ENCODE peak calls at places on chromosomes 1 and 21, in five cellular contexts. J, W, F, D and T are unnamed samples.

GRCh38 chr1:7109901-7110300 is 324.6 kb downstream of the CAMTA1 start:
- DNase-seq in J (no peak), W (no peak), F (no peak), D (no peak), T (no peak)

GRCh38 chr1:183905497-183905896 is 100.6 kb downstream of the RGL1 start:
- DNase-seq in J (no peak), W (no peak), F (no peak), D (no peak), T (no peak)

GRCh38 chr1:156711011-156711817 is 5.8 kb upstream of the CRABP2 start:
- DNase-seq in J (no peak), W (no peak), F (no peak), D (no peak), T (no peak)

GRCh38 chr1:207362962-207363858 is 41.7 kb downstream of the CD55 start:
- DNase-seq in J (no peak), W (no peak), F (no peak), D (peak), T (no peak)

GRCh38 chr1:172820759-172821158 is 161.9 kb downstream of the FASLG start:
- DNase-seq in J (no peak), W (no peak), F (no peak), D (peak), T (no peak)

GRCh38 chr1:94540440-94541174 is 952 bp downstream of the F3 start:
- DNase-seq in J (no peak), W (no peak), F (no peak), D (no peak), T (no peak)

GRCh38 chr21:28793043-28793442 is 199.6 kb downstream of the LTN1 start:
- DNase-seq in J (no peak), W (no peak), F (no peak), D (peak), T (no peak)

GRCh38 chr1:13714851-13715250 is 14.9 kb downstream of the PRDM2 start:
- DNase-seq in J (no peak), W (no peak), F (no peak), D (no peak), T (no peak)

GRCh38 chr1:184017226-184017787 is 20.2 kb downstream of the COLGALT2 start:
- DNase-seq in J (no peak), W (no peak), F (no peak), D (no peak), T (no peak)

GRCh38 chr1:7224644-7225043 is 439.4 kb downstream of the CAMTA1 start:
- DNase-seq in J (no peak), W (no peak), F (no peak), D (no peak), T (no peak)

GRCh38 chr1:16009030-16009460 is 5.0 kb downstream of the SRARP start:
- DNase-seq in J (no peak), W (peak), F (peak), D (peak), T (peak)

GRCh38 chr1:58621375-58621774 is 44.3 kb upstream of the TACSTD2 start:
- DNase-seq in J (no peak), W (no peak), F (no peak), D (no peak), T (no peak)

GRCh38 chr1:229079196-229079595 is 191.7 kb upstream of the RAB4A start:
- DNase-seq in J (no peak), W (no peak), F (no peak), D (no peak), T (no peak)

GRCh38 chr1:187691439-187691838 is 862.7 kb downstream of the PLA2G4A start:
- DNase-seq in J (no peak), W (no peak), F (no peak), D (peak), T (no peak)

GRCh38 chr1:204503122-204503912 is 8.7 kb upstream of the PIK3C2B start:
- DNase-seq in J (no peak), W (no peak), F (no peak), D (peak), T (no peak)

GRCh38 chr1:197076585-197076984 is 9.5 kb upstream of the F13B start:
- DNase-seq in J (no peak), W (no peak), F (no peak), D (no peak), T (no peak)

GRCh38 chr1:184442260-184442659 is 55.4 kb downstream of the C1orf21 start:
- DNase-seq in J (no peak), W (no peak), F (no peak), D (no peak), T (no peak)

GRCh38 chr1:239432255-239432654 is 45.9 kb downstream of the CHRM3 start:
- DNase-seq in J (no peak), W (no peak), F (no peak), D (no peak), T (no peak)

GRCh38 chr1:234589854-234590620 is 19.9 kb downstream of the IRF2BP2 start:
- DNase-seq in J (no peak), W (no peak), F (peak), D (no peak), T (no peak)

GRCh38 chr1:224894915-224895314 is 34.6 kb upstream of the DNAH14 start:
- DNase-seq in J (no peak), W (no peak), F (no peak), D (peak), T (no peak)

GRCh38 chr1:203891950-203892349 is 30.6 kb downstream of the SNRPE start:
- DNase-seq in J (no peak), W (no peak), F (no peak), D (no peak), T (no peak)

GRCh38 chr1:53736290-53736689 is 2.7 kb downstream of the GLIS1 start:
- DNase-seq in J (no peak), W (no peak), F (no peak), D (peak), T (no peak)

GRCh38 chr1:37859507-37860345 is at the start of gene MTF1:
- DNase-seq in J (peak), W (peak), F (peak), D (peak), T (peak)

GRCh38 chr1:11227106-11228077 is 35.0 kb downstream of the MTOR start:
- DNase-seq in J (peak), W (no peak), F (no peak), D (no peak), T (no peak)

GRCh38 chr1:65596768-65597167 is 176.3 kb downstream of the LEPR start:
- DNase-seq in J (no peak), W (no peak), F (no peak), D (no peak), T (no peak)

GRCh38 chr1:101820080-101820479 is 176.6 kb downstream of the OLFM3 start:
- DNase-seq in J (no peak), W (no peak), F (no peak), D (peak), T (no peak)

GRCh38 chr1:180773210-180773865 is 139.4 kb upstream of the KIAA1614 start:
- DNase-seq in J (no peak), W (no peak), F (no peak), D (peak), T (no peak)

GRCh38 chr1:214214851-214215250 is 66.1 kb upstream of the SMYD2 start:
- DNase-seq in J (no peak), W (no peak), F (no peak), D (no peak), T (no peak)

GRCh38 chr1:115251340-115251748 is 86.7 kb downstream of the NGF start:
- DNase-seq in J (no peak), W (no peak), F (no peak), D (peak), T (no peak)

GRCh38 chr1:64944913-64945312 is 21.4 kb downstream of the JAK1 start:
- DNase-seq in J (no peak), W (no peak), F (no peak), D (no peak), T (no peak)

GRCh38 chr21:20292280-20292679 is 705.9 kb upstream of the NCAM2 start:
- DNase-seq in J (no peak), W (no peak), F (no peak), D (no peak), T (no peak)

GRCh38 chr1:101235696-101236545 is 898 bp upstream of the S1PR1 start:
- DNase-seq in J (peak), W (peak), F (peak), D (peak), T (peak)

GRCh38 chr1:10541286-10541685 is 66.5 kb downstream of the PEX14 start:
- DNase-seq in J (no peak), W (no peak), F (no peak), D (no peak), T (no peak)

GRCh38 chr1:28195780-28196179 is 19.3 kb upstream of the PTAFR start:
- DNase-seq in J (no peak), W (no peak), F (no peak), D (no peak), T (no peak)

GRCh38 chr1:171055966-171056643 is 34.6 kb upstream of the FMO3 start:
- DNase-seq in J (no peak), W (no peak), F (no peak), D (no peak), T (no peak)

GRCh38 chr1:156775799-156776198 is 8.5 kb downstream of the PRCC start:
- DNase-seq in J (no peak), W (no peak), F (no peak), D (no peak), T (no peak)

GRCh38 chr21:39705849-39706248 is 39.1 kb upstream of the IGSF5 start:
- DNase-seq in J (no peak), W (no peak), F (no peak), D (peak), T (no peak)
- TF ChIP-seq CTCF in J (no peak), W (no peak), F (no peak), D (peak), T (no peak)

GRCh38 chr1:226651041-226651731 is 87.9 kb downstream of the ITPKB start:
- DNase-seq in J (no peak), W (peak), F (no peak), D (no peak), T (no peak)

GRCh38 chr1:226648421-226648820 is 90.7 kb downstream of the ITPKB start:
- DNase-seq in J (no peak), W (peak), F (no peak), D (no peak), T (no peak)

GRCh38 chr1:226650236-226650841 is 88.7 kb downstream of the ITPKB start:
- DNase-seq in J (no peak), W (peak), F (no peak), D (no peak), T (no peak)

GRCh38 chr1:226649244-226649643 is 89.8 kb downstream of the ITPKB start:
- DNase-seq in J (no peak), W (peak), F (no peak), D (no peak), T (no peak)

DNA sequence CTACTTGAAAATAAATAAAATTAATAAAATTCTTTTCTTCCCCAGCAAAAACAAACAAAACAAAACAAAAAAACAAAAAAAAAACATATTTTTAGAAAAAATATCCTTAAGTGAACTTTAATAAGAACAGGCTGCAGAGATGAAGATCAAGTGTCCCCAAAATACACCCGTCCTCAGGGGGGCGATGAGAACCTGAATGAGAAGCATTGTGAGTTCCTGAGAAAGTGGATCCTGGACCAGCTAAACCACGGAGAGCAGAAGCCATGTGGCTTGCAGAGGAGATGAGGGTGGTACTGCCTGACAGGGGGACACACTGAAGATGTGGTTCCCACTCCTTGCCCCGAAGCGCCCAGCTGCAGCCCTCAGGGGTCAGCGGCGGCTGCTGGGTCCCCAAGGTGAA is 89.3 kb downstream of the ITPKB start:
- DNase-seq in J (no peak), W (peak), F (peak), D (peak), T (no peak)
- TF ChIP-seq CTCF in J (peak), W (peak), F (peak), D (peak), T (no peak)

GRCh38 chr1:8902765-8903164 is 24.3 kb upstream of the ENO1 start:
- DNase-seq in J (no peak), W (no peak), F (no peak), D (peak), T (no peak)
- TF ChIP-seq CTCF in J (no peak), W (no peak), F (no peak), D (peak), T (no peak)

GRCh38 chr1:45589861-45590260 is 6.0 kb downstream of the NASP start:
- DNase-seq in J (no peak), W (no peak), F (no peak), D (no peak), T (no peak)

GRCh38 chr1:45594412-45594811 is 10.6 kb downstream of the NASP start:
- DNase-seq in J (no peak), W (no peak), F (no peak), D (no peak), T (no peak)
- TF ChIP-seq CTCF in J (no peak), W (no peak), F (no peak), D (no peak), T (no peak)

GRCh38 chr1:46367072-46367471 is 26.5 kb downstream of the NSUN4 start:
- DNase-seq in J (no peak), W (no peak), F (no peak), D (no peak), T (no peak)
- TF ChIP-seq CTCF in J (no peak), W (no peak), F (no peak), D (no peak), T (no peak)

DNA sequence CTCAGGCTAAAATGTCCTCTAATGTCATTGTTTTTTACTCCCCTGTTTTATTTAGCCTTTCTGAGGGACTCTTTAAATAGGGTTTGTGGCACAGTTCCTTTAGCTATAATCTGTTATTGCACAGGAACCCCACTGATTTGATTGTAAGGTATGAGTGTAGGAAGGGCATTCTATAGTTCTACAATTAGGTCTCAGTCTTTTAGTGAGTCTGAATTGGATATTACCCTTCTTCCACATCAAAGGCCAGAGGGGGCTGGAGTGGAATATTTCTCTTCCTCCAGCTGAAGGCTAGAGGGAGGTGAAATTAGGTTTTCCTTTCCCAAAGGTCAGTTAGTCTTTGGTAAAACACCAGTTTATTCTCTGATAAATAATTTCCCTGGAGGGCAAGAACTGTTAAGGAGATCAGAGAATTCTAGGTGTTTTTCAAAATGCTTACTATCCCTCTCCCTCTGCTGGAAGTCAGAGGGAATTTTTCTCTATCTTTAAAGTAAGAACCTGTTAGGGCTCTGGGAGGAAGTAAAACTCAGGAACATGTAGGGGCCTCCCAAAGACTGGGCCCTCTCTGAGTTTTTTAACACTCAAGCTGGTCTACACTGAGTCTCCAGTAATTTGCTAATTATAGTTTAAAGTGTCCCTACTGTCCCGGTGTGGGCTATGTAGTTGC is 176.3 kb upstream of the ZNHIT6 start:
- DNase-seq in J (no peak), W (no peak), F (no peak), D (peak), T (no peak)
- TF ChIP-seq CTCF in J (peak), W (peak), F (no peak), D (peak), T (peak)

GRCh38 chr1:188782220-188782841 is 1695.3 kb downstream of the BRINP3 start:
- DNase-seq in J (no peak), W (no peak), F (peak), D (peak), T (peak)
- TF ChIP-seq CTCF in J (peak), W (peak), F (peak), D (peak), T (peak)

GRCh38 chr1:236550961-236551851 is 27.4 kb downstream of the LGALS8 start:
- DNase-seq in J (no peak), W (no peak), F (no peak), D (no peak), T (no peak)
- TF ChIP-seq CTCF in J (no peak), W (no peak), F (no peak), D (no peak), T (no peak)

GRCh38 chr21:42252778-42253340 is 33.9 kb downstream of the ABCG1 start:
- DNase-seq in J (no peak), W (peak), F (no peak), D (no peak), T (no peak)
- TF ChIP-seq CTCF in J (no peak), W (no peak), F (no peak), D (no peak), T (no peak)

GRCh38 chr1:23743287-23744052 is at the start of gene ELOA:
- DNase-seq in J (peak), W (peak), F (peak), D (peak), T (peak)

GRCh38 chr1:23741609-23742008 is 1.7 kb upstream of the ELOA start:
- DNase-seq in J (no peak), W (no peak), F (peak), D (no peak), T (no peak)

GRCh38 chr1:23742670-23743286 is 493 bp upstream of the ELOA start:
- DNase-seq in J (no peak), W (peak), F (peak), D (no peak), T (no peak)

GRCh38 chr1:23747947-23748346 is 4.7 kb downstream of the ELOA start:
- DNase-seq in J (no peak), W (no peak), F (no peak), D (no peak), T (no peak)

DNA sequence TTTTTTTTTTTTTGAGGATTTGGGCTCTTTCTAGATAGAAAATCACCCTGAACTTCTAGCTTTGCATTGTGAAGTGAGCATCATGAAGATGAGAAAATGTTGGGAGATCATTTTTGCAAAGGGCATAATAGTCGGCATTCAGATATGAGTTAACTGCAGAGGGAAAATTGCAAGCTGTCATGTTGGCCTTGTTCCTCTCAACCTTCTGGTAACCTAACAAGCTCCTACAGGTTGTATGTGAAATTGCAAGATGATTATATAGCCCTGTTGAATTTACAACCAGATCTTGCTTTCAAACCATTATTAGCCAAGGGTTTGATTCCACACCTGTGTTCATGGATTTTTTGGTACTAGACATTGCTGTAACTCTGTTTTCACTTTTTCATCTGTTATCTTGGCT is 2.2 kb downstream of the ELOA start:
- DNase-seq in J (no peak), W (no peak), F (no peak), D (peak), T (no peak)
- TF ChIP-seq CTCF in J (peak), W (peak), F (peak), D (peak), T (peak)